ENCODE peak calls at places on chromosomes 4 and X, in eight cellular contexts. One of them, this sample, is unnamed. For H3K36me3, the result is how much of the 10 kb centered on the place peaks cover.

GRCh38 chrX:120408168-120408567 is 46.3 kb downstream of the ATP1B4 start:
- DNase-seq in right lobe of liver: no peak
- DNase-seq in pancreas: no peak
- DNase-seq in neural progenitor cell: no peak
- DNase-seq in astrocyte: no peak
- DNase-seq in heart left ventricle: no peak
- DNase-seq in left lung: no peak
- DNase-seq in tibial artery: no peak
- DNase-seq in this sample: no peak

GRCh38 chr4:107740950-107741701 is 21.1 kb upstream of the PAPSS1 start:
- DNase-seq in astrocyte: peak
- DNase-seq in right lobe of liver: no peak
- DNase-seq in left lung: no peak
- DNase-seq in heart left ventricle: peak
- DNase-seq in neural progenitor cell: no peak
- DNase-seq in pancreas: no peak
- DNase-seq in tibial artery: peak
- DNase-seq in this sample: peak

GRCh38 chrX:107733686-107734085 is 41.9 kb downstream of the TSC22D3 start:
- DNase-seq in neural progenitor cell: no peak
- DNase-seq in left lung: no peak
- DNase-seq in tibial artery: peak
- DNase-seq in pancreas: no peak
- DNase-seq in astrocyte: no peak
- DNase-seq in heart left ventricle: no peak
- DNase-seq in right lobe of liver: no peak
- DNase-seq in this sample: no peak

GRCh38 chr4:148376151-148376550 is 66.1 kb downstream of the NR3C2 start:
- DNase-seq in heart left ventricle: no peak
- DNase-seq in astrocyte: peak
- DNase-seq in right lobe of liver: no peak
- DNase-seq in tibial artery: no peak
- DNase-seq in pancreas: no peak
- DNase-seq in neural progenitor cell: no peak
- DNase-seq in left lung: no peak
- DNase-seq in this sample: no peak

GRCh38 chrX:68830486-68831404 is 1.9 kb downstream of the EFNB1 start:
- DNase-seq in heart left ventricle: no peak
- DNase-seq in neural progenitor cell: no peak
- DNase-seq in pancreas: no peak
- DNase-seq in left lung: no peak
- DNase-seq in astrocyte: no peak
- DNase-seq in right lobe of liver: no peak
- DNase-seq in tibial artery: no peak
- DNase-seq in this sample: no peak

GRCh38 chrX:14776901-14777300 is 96.0 kb downstream of the FANCB start:
- DNase-seq in neural progenitor cell: no peak
- DNase-seq in right lobe of liver: no peak
- DNase-seq in heart left ventricle: no peak
- DNase-seq in tibial artery: no peak
- DNase-seq in astrocyte: peak
- DNase-seq in pancreas: no peak
- DNase-seq in left lung: no peak
- DNase-seq in this sample: no peak

GRCh38 chr4:30714408-30715031 is 5.6 kb upstream of the PCDH7 start:
- DNase-seq in pancreas: no peak
- DNase-seq in neural progenitor cell: peak
- DNase-seq in astrocyte: peak
- DNase-seq in left lung: no peak
- DNase-seq in heart left ventricle: no peak
- DNase-seq in tibial artery: no peak
- DNase-seq in right lobe of liver: no peak
- DNase-seq in this sample: no peak

GRCh38 chr4:164731827-164732474 is 22.0 kb upstream of the SMIM31 start:
- DNase-seq in pancreas: no peak
- DNase-seq in tibial artery: no peak
- DNase-seq in neural progenitor cell: peak
- DNase-seq in astrocyte: peak
- DNase-seq in left lung: no peak
- DNase-seq in right lobe of liver: peak
- DNase-seq in heart left ventricle: peak
- DNase-seq in this sample: no peak

GRCh38 chr4:180587379-180587778 is 1655.8 kb upstream of the TENM3 start:
- DNase-seq in right lobe of liver: no peak
- DNase-seq in neural progenitor cell: peak
- DNase-seq in tibial artery: no peak
- DNase-seq in heart left ventricle: no peak
- DNase-seq in pancreas: no peak
- DNase-seq in left lung: no peak
- DNase-seq in astrocyte: no peak
- DNase-seq in this sample: no peak

GRCh38 chrX:47854474-47854873 is 17.8 kb downstream of the ZNF81 start:
- DNase-seq in neural progenitor cell: peak
- DNase-seq in heart left ventricle: no peak
- DNase-seq in astrocyte: no peak
- DNase-seq in right lobe of liver: peak
- DNase-seq in left lung: no peak
- DNase-seq in pancreas: no peak
- DNase-seq in tibial artery: no peak
- DNase-seq in this sample: no peak

GRCh38 chr4:122450847-122451246 is 5.7 kb downstream of the IL2 start:
- DNase-seq in astrocyte: no peak
- DNase-seq in tibial artery: no peak
- DNase-seq in right lobe of liver: no peak
- DNase-seq in heart left ventricle: no peak
- DNase-seq in left lung: no peak
- DNase-seq in pancreas: no peak
- DNase-seq in neural progenitor cell: peak
- DNase-seq in this sample: no peak

GRCh38 chrX:8815460-8816065 is 14.4 kb upstream of the FAM9A start:
- DNase-seq in neural progenitor cell: peak
- DNase-seq in heart left ventricle: no peak
- DNase-seq in pancreas: no peak
- DNase-seq in left lung: no peak
- DNase-seq in astrocyte: peak
- DNase-seq in tibial artery: no peak
- DNase-seq in right lobe of liver: no peak
- DNase-seq in this sample: no peak

GRCh38 chr4:147118523-147118922 is 172.9 kb upstream of the TTC29 start:
- DNase-seq in heart left ventricle: no peak
- DNase-seq in neural progenitor cell: no peak
- DNase-seq in tibial artery: no peak
- DNase-seq in right lobe of liver: no peak
- DNase-seq in left lung: no peak
- DNase-seq in pancreas: no peak
- DNase-seq in astrocyte: peak
- DNase-seq in this sample: no peak

GRCh38 chr4:10734697-10735096 is 50.1 kb upstream of the CLNK start:
- DNase-seq in neural progenitor cell: no peak
- DNase-seq in left lung: no peak
- DNase-seq in right lobe of liver: no peak
- DNase-seq in pancreas: no peak
- DNase-seq in astrocyte: no peak
- DNase-seq in heart left ventricle: no peak
- DNase-seq in tibial artery: no peak
- DNase-seq in this sample: no peak

GRCh38 chrX:9241427-9241826 is 207.5 kb upstream of the FAM9B start:
- DNase-seq in heart left ventricle: no peak
- DNase-seq in neural progenitor cell: no peak
- DNase-seq in tibial artery: no peak
- DNase-seq in pancreas: no peak
- DNase-seq in left lung: no peak
- DNase-seq in right lobe of liver: no peak
- DNase-seq in astrocyte: no peak
- DNase-seq in this sample: no peak

GRCh38 chrX:71573591-71573990 is 4.6 kb upstream of the GCNA start:
- DNase-seq in left lung: no peak
- DNase-seq in neural progenitor cell: no peak
- DNase-seq in right lobe of liver: no peak
- DNase-seq in pancreas: no peak
- DNase-seq in tibial artery: no peak
- DNase-seq in astrocyte: no peak
- DNase-seq in heart left ventricle: no peak
- DNase-seq in this sample: no peak

GRCh38 chr4:152659806-152660205 is 20.0 kb downstream of the TMEM154 start:
- DNase-seq in heart left ventricle: no peak
- DNase-seq in pancreas: no peak
- DNase-seq in right lobe of liver: no peak
- DNase-seq in astrocyte: no peak
- DNase-seq in tibial artery: no peak
- DNase-seq in left lung: no peak
- DNase-seq in neural progenitor cell: no peak
- DNase-seq in this sample: no peak

GRCh38 chrX:100663651-100664050 is 19.7 kb downstream of the SRPX2 start:
- DNase-seq in tibial artery: no peak
- DNase-seq in pancreas: no peak
- DNase-seq in right lobe of liver: no peak
- DNase-seq in neural progenitor cell: no peak
- DNase-seq in heart left ventricle: no peak
- DNase-seq in left lung: no peak
- DNase-seq in astrocyte: no peak
- DNase-seq in this sample: no peak

GRCh38 chr4:153344131-153345010 is at the start of gene MND1:
- DNase-seq in right lobe of liver: peak
- DNase-seq in neural progenitor cell: peak
- DNase-seq in left lung: peak
- DNase-seq in pancreas: peak
- DNase-seq in astrocyte: peak
- DNase-seq in heart left ventricle: peak
- DNase-seq in tibial artery: peak
- DNase-seq in this sample: no peak

GRCh38 chr4:157075811-157076577 is at the start of gene GLRB:
- DNase-seq in left lung: peak
- DNase-seq in pancreas: peak
- DNase-seq in tibial artery: peak
- DNase-seq in right lobe of liver: no peak
- DNase-seq in astrocyte: no peak
- DNase-seq in neural progenitor cell: peak
- DNase-seq in heart left ventricle: peak
- DNase-seq in this sample: no peak

GRCh38 chr4:86441175-86441960 is 81.5 kb upstream of the MAPK10 start:
- DNase-seq in neural progenitor cell: peak
- DNase-seq in astrocyte: peak
- DNase-seq in left lung: no peak
- DNase-seq in right lobe of liver: no peak
- DNase-seq in tibial artery: no peak
- DNase-seq in heart left ventricle: no peak
- DNase-seq in pancreas: no peak
- DNase-seq in this sample: no peak

GRCh38 chr4:535181-535923 is 36.3 kb downstream of the PIGG start:
- DNase-seq in astrocyte: no peak
- DNase-seq in neural progenitor cell: no peak
- DNase-seq in heart left ventricle: peak
- DNase-seq in right lobe of liver: no peak
- DNase-seq in left lung: no peak
- DNase-seq in tibial artery: no peak
- DNase-seq in pancreas: no peak
- DNase-seq in this sample: no peak
- H3K36me3 ChIP-seq in astrocyte: under half
- H3K36me3 ChIP-seq in neural progenitor cell: under half
- H3K36me3 ChIP-seq in heart left ventricle: under half
- H3K36me3 ChIP-seq in right lobe of liver: under half
- H3K36me3 ChIP-seq in left lung: half or more
- H3K36me3 ChIP-seq in tibial artery: half or more
- H3K36me3 ChIP-seq in pancreas: under half
- H3K36me3 ChIP-seq in this sample: under half

DNA sequence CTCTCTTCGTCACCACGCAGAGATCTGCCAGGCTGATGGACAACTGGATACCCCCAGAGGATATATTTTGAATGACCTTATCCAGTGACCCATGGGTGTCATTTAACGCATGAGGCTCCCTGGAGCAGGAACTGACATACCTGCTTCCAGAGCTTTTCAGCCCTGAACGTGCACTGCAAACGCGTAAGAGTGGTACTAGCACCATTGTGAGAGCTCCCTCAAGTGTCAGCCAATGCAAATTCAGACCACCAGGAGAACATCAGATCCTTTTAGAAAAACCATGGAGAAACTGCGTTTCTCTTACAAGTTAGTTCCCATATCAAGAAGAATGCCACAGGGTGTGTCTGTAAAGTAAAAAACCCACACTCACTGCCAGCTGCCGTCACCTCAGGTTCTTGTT is 7.3 kb downstream of the TREX2 start:
- DNase-seq in tibial artery: no peak
- DNase-seq in astrocyte: peak
- DNase-seq in heart left ventricle: no peak
- DNase-seq in neural progenitor cell: peak
- DNase-seq in pancreas: no peak
- DNase-seq in left lung: no peak
- DNase-seq in right lobe of liver: no peak
- DNase-seq in this sample: no peak
- TF ChIP-seq CTCF in tibial artery: no peak
- TF ChIP-seq CTCF in astrocyte: peak
- TF ChIP-seq CTCF in heart left ventricle: peak
- TF ChIP-seq CTCF in neural progenitor cell: peak
- TF ChIP-seq CTCF in pancreas: no peak
- TF ChIP-seq CTCF in left lung: no peak
- TF ChIP-seq CTCF in right lobe of liver: peak
- TF ChIP-seq CTCF in this sample: peak

GRCh38 chr4:169698331-169698730 is 59.4 kb downstream of the HPF1 start:
- DNase-seq in left lung: no peak
- DNase-seq in neural progenitor cell: no peak
- DNase-seq in astrocyte: no peak
- DNase-seq in tibial artery: no peak
- DNase-seq in right lobe of liver: no peak
- DNase-seq in heart left ventricle: no peak
- DNase-seq in pancreas: no peak
- DNase-seq in this sample: no peak
- H3K36me3 ChIP-seq in left lung: under half
- H3K36me3 ChIP-seq in neural progenitor cell: under half
- H3K36me3 ChIP-seq in astrocyte: under half
- H3K36me3 ChIP-seq in tibial artery: under half
- H3K36me3 ChIP-seq in right lobe of liver: under half
- H3K36me3 ChIP-seq in heart left ventricle: under half
- H3K36me3 ChIP-seq in pancreas: under half
- H3K36me3 ChIP-seq in this sample: under half

DNA sequence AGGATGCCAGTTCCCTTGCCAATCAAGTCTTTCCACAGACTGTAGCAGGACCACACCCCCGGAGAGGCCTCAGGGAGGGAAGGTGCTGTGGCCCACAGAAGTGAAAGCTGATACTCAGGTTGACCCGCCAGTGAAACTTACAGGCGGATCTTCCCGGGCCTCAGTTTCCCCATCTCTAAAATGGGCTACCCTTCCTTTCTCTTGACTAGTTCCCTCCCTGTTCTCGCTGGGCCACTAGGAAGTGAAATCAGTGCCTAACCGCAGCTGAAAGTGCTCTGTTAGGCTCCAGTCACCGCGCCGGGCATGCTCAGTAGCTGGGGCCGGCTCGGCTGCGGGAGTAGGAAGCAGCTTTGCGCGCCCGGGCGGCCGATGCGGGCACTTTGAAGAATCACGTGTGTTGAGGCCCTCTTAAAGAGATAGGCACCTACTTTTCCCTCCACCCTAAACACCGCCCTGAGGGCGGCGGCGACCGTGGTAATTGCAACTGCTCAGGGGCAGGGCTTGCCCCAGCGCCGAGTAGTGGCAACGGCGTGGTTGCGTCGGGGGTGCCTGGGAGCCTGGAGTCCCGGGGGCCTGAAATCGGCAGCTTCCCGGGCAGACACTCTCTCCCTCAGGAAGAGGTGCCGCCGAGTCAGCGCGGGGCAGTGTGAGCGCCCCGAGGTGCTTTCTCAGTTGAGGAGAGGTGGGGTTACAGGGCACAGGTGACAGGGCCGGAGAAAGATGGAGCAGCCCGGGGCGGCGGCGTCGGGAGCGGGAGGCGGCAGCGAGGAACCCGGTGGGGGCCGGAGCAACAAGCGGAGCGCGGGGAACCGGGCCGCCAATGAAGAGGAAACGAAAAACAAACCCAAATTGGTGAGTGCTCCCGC is at the start of gene DIAPH2:
- DNase-seq in astrocyte: peak
- DNase-seq in tibial artery: peak
- DNase-seq in pancreas: peak
- DNase-seq in right lobe of liver: peak
- DNase-seq in heart left ventricle: peak
- DNase-seq in neural progenitor cell: peak
- DNase-seq in left lung: peak
- DNase-seq in this sample: peak
- TF ChIP-seq CTCF in astrocyte: no peak
- TF ChIP-seq CTCF in tibial artery: no peak
- TF ChIP-seq CTCF in pancreas: peak
- TF ChIP-seq CTCF in right lobe of liver: no peak
- TF ChIP-seq CTCF in heart left ventricle: peak
- TF ChIP-seq CTCF in neural progenitor cell: peak
- TF ChIP-seq CTCF in left lung: peak
- TF ChIP-seq CTCF in this sample: peak